ENCODE peak calls at places on chromosomes 11 and 22, in eight cellular contexts. S is cardiac muscle cell; B is neuronal stem cell; U is HFF-Myc; Z is CD8-positive, alpha-beta T cell; T is H7; V is cardiac fibroblast; P is heart right ventricle. M is an unnamed sample.

GRCh38 chr22:32512267-32512982 is 37.8 kb downstream of the FBXO7 start:
- DNase-seq in S (no peak), B (no peak), U (no peak), Z (no peak), T (no peak), V (no peak), P (no peak), M (no peak)

GRCh38 chr11:48052183-48053040 is 72.1 kb downstream of the PTPRJ start:
- DNase-seq in S (peak; percentile 82), B (no peak), U (no peak), Z (no peak), T (peak; percentile 45), V (peak; percentile 35), P (no peak), M (no peak)

GRCh38 chr11:12769834-12770345 is 95.7 kb downstream of the TEAD1 start:
- DNase-seq in S (no peak), B (no peak), U (peak; percentile 33), Z (no peak), T (no peak), V (peak; percentile 90), P (no peak), M (peak; percentile 74)

GRCh38 chr11:46982797-46983452 is 46.4 kb downstream of the CSTPP1 start:
- DNase-seq in S (no peak), B (no peak), U (no peak), Z (no peak), T (no peak), V (no peak), P (no peak), M (no peak)

GRCh38 chr11:2788751-2789140 is 89.0 kb upstream of the KCNQ1OT1 start:
- DNase-seq in S (no peak), B (no peak), U (no peak), Z (no peak), T (no peak), V (no peak), P (peak; percentile 2), M (no peak)

GRCh38 chr22:40524392-40525249 is 111.9 kb downstream of the MRTFA start:
- DNase-seq in S (no peak), B (no peak), U (no peak), Z (no peak), T (no peak), V (peak; percentile 62), P (no peak), M (no peak)

GRCh38 chr11:107711861-107712260 is at the start of gene SLN:
- DNase-seq in S (no peak), B (no peak), U (no peak), Z (no peak), T (no peak), V (no peak), P (no peak), M (no peak)

GRCh38 chr11:13223112-13223511 is 54.5 kb upstream of the BMAL1 start:
- DNase-seq in S (no peak), B (no peak), U (no peak), Z (no peak), T (no peak), V (no peak), P (no peak), M (no peak)

GRCh38 chr11:22461626-22462025 is 123.4 kb downstream of the SLC17A6 start:
- DNase-seq in S (no peak), B (no peak), U (no peak), Z (no peak), T (no peak), V (peak; percentile 42), P (no peak), M (no peak)

GRCh38 chr11:33674035-33674814 is 26.4 kb downstream of the C11orf91 start:
- DNase-seq in S (no peak), B (no peak), U (no peak), Z (no peak), T (no peak), V (peak; percentile 60), P (no peak), M (peak; percentile 82)

GRCh38 chr22:43828711-43829447 is 16.8 kb upstream of the EFCAB6 start:
- DNase-seq in S (peak; percentile 46), B (no peak), U (no peak), Z (no peak), T (peak; percentile 85), V (peak; percentile 66), P (peak; percentile 82), M (peak; percentile 32)

GRCh38 chr11:93783362-93783761 is 720 bp upstream of the MED17 start:
- DNase-seq in S (no peak), B (no peak), U (no peak), Z (no peak), T (no peak), V (no peak), P (no peak), M (no peak)

GRCh38 chr11:102225689-102226562 is 91.4 kb upstream of the BIRC3 start:
- DNase-seq in S (no peak), B (no peak), U (peak; percentile 78), Z (no peak), T (no peak), V (peak; percentile 96), P (no peak), M (peak; percentile 97)

GRCh38 chr11:70467196-70468085 is 69.1 kb downstream of the CTTN start:
- DNase-seq in S (peak; percentile 77), B (peak; percentile 56), U (no peak), Z (no peak), T (peak; percentile 89), V (peak; percentile 66), P (peak; percentile 49), M (peak; percentile 39)

GRCh38 chr22:46043339-46043738 is 66.4 kb upstream of the WNT7B start:
- DNase-seq in S (no peak), B (no peak), U (no peak), Z (no peak), T (no peak), V (no peak), P (no peak), M (no peak)

GRCh38 chr11:103792981-103793468 is 243.4 kb upstream of the DDI1 start:
- DNase-seq in S (no peak), B (no peak), U (no peak), Z (no peak), T (no peak), V (peak; percentile 84), P (no peak), M (no peak)

GRCh38 chr11:86919557-86920210 is 35.5 kb downstream of the FZD4 start:
- DNase-seq in S (peak; percentile 44), B (peak; percentile 43), U (peak; percentile 69), Z (no peak), T (peak; percentile 54), V (peak; percentile 91), P (peak; percentile 28), M (peak; percentile 83)

GRCh38 chr22:19909350-19910179 is 32.0 kb upstream of the COMT start:
- DNase-seq in S (peak; percentile 85), B (peak; percentile 82), U (peak; percentile 61), Z (peak; percentile 78), T (peak; percentile 93), V (peak; percentile 83), P (peak; percentile 84), M (peak; percentile 90)

GRCh38 chr11:129787518-129787917 is 28.1 kb upstream of the TMEM45B start:
- DNase-seq in S (no peak), B (no peak), U (no peak), Z (no peak), T (no peak), V (peak; percentile 9), P (no peak), M (no peak)

GRCh38 chr22:37011472-37011871 is 7.8 kb downstream of the TST start:
- DNase-seq in S (no peak), B (no peak), U (no peak), Z (no peak), T (no peak), V (no peak), P (no peak), M (no peak)
- H3K4me3 ChIP-seq in S (no peak overlapping the region), B (no peak overlapping the region), U (no peak overlapping the region), Z (no peak overlapping the region), T (no peak overlapping the region), V (no peak overlapping the region), P (no peak overlapping the region), M (no peak overlapping the region)

DNA sequence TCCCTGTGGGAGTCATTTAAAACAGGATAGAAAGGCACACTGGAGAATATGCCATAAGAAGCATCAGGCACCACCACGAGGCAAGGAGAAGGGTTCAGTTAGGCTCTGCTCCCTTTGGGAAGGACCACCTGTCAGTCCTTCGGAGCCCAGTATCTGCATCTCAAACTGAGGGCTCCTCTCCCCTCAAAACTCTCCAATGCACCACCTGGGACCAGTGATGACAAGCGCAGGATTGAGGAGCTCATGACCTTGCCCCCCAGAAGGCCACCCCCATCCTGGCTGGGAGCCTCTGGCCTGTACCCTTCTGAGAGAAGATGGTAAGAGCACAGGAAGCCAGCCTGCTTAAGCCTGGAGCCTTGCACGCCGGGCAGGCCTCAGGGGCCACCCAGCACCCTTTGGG is 39.4 kb downstream of the OPCML start:
- DNase-seq in S (no peak), B (no peak), U (no peak), Z (no peak), T (no peak), V (no peak), P (no peak), M (no peak)
- H3K4me3 ChIP-seq in S (no peak overlapping the region), B (no peak overlapping the region), U (no peak overlapping the region), Z (no peak overlapping the region), T (no peak overlapping the region), V (no peak overlapping the region), P (no peak overlapping the region), M (no peak overlapping the region)

GRCh38 chr22:22884010-22884887 is 3.4 kb upstream of the IGLL5 start:
- DNase-seq in S (no peak), B (peak; percentile 52), U (peak; percentile 25), Z (peak; percentile 67), T (peak; percentile 92), V (peak; percentile 81), P (peak; percentile 64), M (peak; percentile 70)
- H3K4me3 ChIP-seq in S (no peak overlapping the region), B (no peak overlapping the region), U (no peak overlapping the region), Z (no peak overlapping the region), T (no peak overlapping the region), V (no peak overlapping the region), P (no peak overlapping the region), M (no peak overlapping the region)

GRCh38 chr22:50694766-50695420 is 22.3 kb downstream of the SHANK3 start:
- DNase-seq in S (no peak), B (no peak), U (no peak), Z (no peak), T (no peak), V (no peak), P (no peak), M (no peak)

GRCh38 chr22:50695421-50696250 is 23.0 kb downstream of the SHANK3 start:
- DNase-seq in S (no peak), B (no peak), U (no peak), Z (no peak), T (no peak), V (no peak), P (no peak), M (no peak)

GRCh38 chr22:50696251-50696798 is 23.7 kb downstream of the SHANK3 start:
- DNase-seq in S (no peak), B (no peak), U (no peak), Z (no peak), T (no peak), V (no peak), P (no peak), M (no peak)

GRCh38 chr22:50693462-50693861 is 20.8 kb downstream of the SHANK3 start:
- DNase-seq in S (no peak), B (no peak), U (no peak), Z (no peak), T (no peak), V (no peak), P (no peak), M (no peak)

DNA sequence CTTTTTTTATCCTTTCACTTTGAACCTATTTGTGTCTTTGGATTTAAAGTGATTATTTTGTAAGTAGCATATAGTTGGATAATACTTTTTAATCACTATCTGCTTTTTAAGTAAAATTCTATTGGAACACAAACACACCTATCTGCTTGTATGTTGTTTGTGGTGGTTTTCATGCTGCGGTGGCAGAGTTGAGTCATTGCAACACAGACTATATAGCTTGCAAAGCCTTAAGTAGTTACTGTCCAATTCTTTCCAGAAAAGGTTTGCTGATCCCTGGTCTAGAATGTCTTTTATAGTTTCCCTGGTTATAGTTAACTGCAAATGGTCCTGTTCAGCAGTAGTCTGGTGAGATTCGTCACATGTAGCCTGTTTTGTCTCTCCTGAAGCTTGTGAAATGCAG is 21.5 kb downstream of the SHANK3 start:
- DNase-seq in S (no peak), B (no peak), U (no peak), Z (no peak), T (no peak), V (peak; percentile 32), P (no peak), M (no peak)
- H3K4me3 ChIP-seq in S (no peak overlapping the region), B (no peak overlapping the region), U (no peak overlapping the region), Z (no peak overlapping the region), T (no peak overlapping the region), V (no peak overlapping the region), P (no peak overlapping the region), M (no peak overlapping the region)

M was measured in foreskin fibroblast.